ENCODE peak calls at places on chromosomes 2 and 18, in nine cellular contexts. X is adrenal gland, U is A549, T is lower leg skin, M is ovary, W is astrocyte of the spinal cord, H is WERI-Rb-1, N is AG04450, S is left ventricle myocardium inferior. A is an unnamed sample.
A peak's percentile ranks its signal among the peaks of the same experiment; 100 is the strongest.

GRCh38 chr18:59469463-59470180 is 110.6 kb upstream of the LMAN1 start:
- DNase-seq in N (no peak), T (no peak), U (no peak), W (no peak), S (peak; percentile 55), H (no peak), M (no peak), X (no peak), A (no peak)

GRCh38 chr2:109230980-109231420 is 102.0 kb downstream of the SH3RF3 start:
- DNase-seq in W (no peak), S (no peak), N (no peak), T (no peak), X (peak; percentile 66), H (peak; percentile 88), U (no peak), M (no peak), A (peak; percentile 17)

GRCh38 chr2:9474361-9475117 is at the start of gene IAH1:
- DNase-seq in N (no peak), U (peak; percentile 75), W (peak; percentile 31), T (peak; percentile 89), X (peak; percentile 70), S (peak; percentile 73), M (peak; percentile 71), H (peak; percentile 56), A (peak; percentile 35)

GRCh38 chr2:224736227-224736626 is 20.1 kb upstream of the CCDC195 start:
- DNase-seq in T (no peak), U (no peak), M (no peak), N (no peak), W (no peak), X (no peak), S (no peak), H (no peak), A (no peak)

GRCh38 chr2:83305758-83306378 is 1153.2 kb downstream of the SUCLG1 start:
- DNase-seq in T (no peak), W (no peak), N (no peak), H (no peak), M (no peak), U (no peak), S (no peak), X (no peak), A (no peak)

GRCh38 chr2:128774320-128775063 is 455.8 kb upstream of the HS6ST1 start:
- DNase-seq in T (peak; percentile 72), M (no peak), U (no peak), N (no peak), X (no peak), W (no peak), H (no peak), S (no peak), A (no peak)

GRCh38 chr2:138028538-138028937 is 64.3 kb downstream of the HNMT start:
- DNase-seq in H (no peak), T (no peak), S (no peak), W (no peak), M (no peak), X (no peak), N (no peak), U (no peak), A (no peak)

GRCh38 chr2:50492452-50492851 is 539.5 kb downstream of the NRXN1 start:
- DNase-seq in H (peak; percentile 57), S (no peak), W (peak; percentile 60), X (peak; percentile 45), U (peak; percentile 48), M (no peak), N (peak; percentile 16), T (no peak), A (peak; percentile 53)

GRCh38 chr2:163734401-163734800 is 1.4 kb downstream of the FIGN start:
- DNase-seq in N (no peak), S (no peak), T (no peak), X (no peak), H (no peak), U (no peak), M (no peak), W (no peak), A (no peak)

GRCh38 chr2:2846379-2847130 is 515.5 kb upstream of the MYT1L start:
- DNase-seq in U (no peak), X (no peak), M (no peak), S (peak; percentile 62), W (no peak), T (no peak), N (no peak), H (peak; percentile 38), A (no peak)

GRCh38 chr2:17752281-17752680 is 1.3 kb downstream of the SMC6 start:
- DNase-seq in T (no peak), N (no peak), X (no peak), W (no peak), U (no peak), M (no peak), H (no peak), S (no peak), A (no peak)

GRCh38 chr2:10278029-10278762 is 24.5 kb upstream of the HPCAL1 start:
- DNase-seq in U (no peak), M (peak; percentile 66), W (peak; percentile 18), H (no peak), T (peak; percentile 94), S (peak; percentile 73), X (peak; percentile 63), N (no peak), A (peak; percentile 74)

GRCh38 chr2:137770161-137770560 is 194.1 kb upstream of the HNMT start:
- DNase-seq in H (peak; percentile 69), M (no peak), N (no peak), X (no peak), U (no peak), S (no peak), T (no peak), W (no peak), A (no peak)

GRCh38 chr2:201118957-201119848 is 3.2 kb downstream of the CFLAR start:
- DNase-seq in T (no peak), W (peak; percentile 69), H (no peak), S (no peak), N (peak; percentile 8), M (no peak), X (no peak), U (no peak), A (peak; percentile 53)

GRCh38 chr2:1874101-1874865 is 130.0 kb upstream of the PXDN start:
- DNase-seq in M (no peak), T (no peak), W (no peak), H (no peak), X (no peak), U (no peak), S (no peak), N (no peak), A (no peak)

GRCh38 chr2:222033541-222033940 is 265.3 kb downstream of the PAX3 start:
- DNase-seq in W (no peak), S (no peak), N (no peak), H (no peak), T (no peak), X (no peak), M (no peak), U (no peak), A (peak; percentile 3)

GRCh38 chr2:189629553-189630453 is 31.5 kb upstream of the ASNSD1 start:
- DNase-seq in H (no peak), U (no peak), S (no peak), N (no peak), X (no peak), W (peak; percentile 23), T (no peak), M (no peak), A (peak; percentile 70)

GRCh38 chr2:52613064-52613463 is 1154.5 kb upstream of the CHAC2 start:
- DNase-seq in W (no peak), N (no peak), M (no peak), U (no peak), H (peak; percentile 18), X (no peak), T (no peak), S (no peak), A (no peak)
- TF ChIP-seq CTCF in W (no peak), N (no peak), M (no peak), U (no peak), H (peak; percentile 26), X (no peak), T (no peak), S (no peak), A (no peak)

GRCh38 chr2:66443183-66443976 is 8.5 kb downstream of the MEIS1 start:
- DNase-seq in X (peak; percentile 56), S (no peak), T (no peak), H (no peak), W (peak; percentile 74), U (no peak), N (no peak), M (peak; percentile 28), A (no peak)
- H3K4me3 ChIP-seq in X (no peak overlapping the region), S (peak overlapping the region; percentile 81), T (no peak overlapping the region), H (no peak overlapping the region), W (peak overlapping the region; percentile 30), U (no peak overlapping the region), N (peak overlapping the region; percentile 91), M (peak overlapping the region; percentile 49), A (peak overlapping the region; percentile 85)

GRCh38 chr2:33412920-33413319 is 63.5 kb upstream of the RASGRP3 start:
- DNase-seq in T (no peak), N (no peak), M (no peak), S (no peak), H (no peak), W (peak; percentile 77), X (no peak), U (peak; percentile 55), A (peak; percentile 69)
- TF ChIP-seq CTCF in T (no peak), N (peak; percentile 65), M (no peak), S (peak; percentile 70), H (peak; percentile 63), W (peak; percentile 59), X (peak; percentile 47), U (peak; percentile 75), A (peak; percentile 70)

GRCh38 chr2:165877565-165878550 is 75.7 kb downstream of the TTC21B start:
- DNase-seq in W (no peak), H (no peak), N (no peak), U (no peak), T (no peak), S (no peak), M (no peak), X (no peak), A (peak; percentile 70)

GRCh38 chr2:165876712-165877111 is 76.9 kb downstream of the TTC21B start:
- DNase-seq in X (no peak), M (no peak), U (no peak), S (no peak), N (no peak), H (no peak), T (no peak), W (no peak), A (no peak)

GRCh38 chr2:165872101-165872791 is 78.2 kb upstream of the GALNT3 start:
- DNase-seq in S (no peak), X (no peak), N (peak; percentile 48), W (no peak), T (no peak), M (no peak), U (no peak), H (no peak), A (peak; percentile 57)

GRCh38 chr2:165876269-165876668 is 77.3 kb downstream of the TTC21B start:
- DNase-seq in T (no peak), N (no peak), S (no peak), M (no peak), U (no peak), X (no peak), W (no peak), H (no peak), A (no peak)

DNA sequence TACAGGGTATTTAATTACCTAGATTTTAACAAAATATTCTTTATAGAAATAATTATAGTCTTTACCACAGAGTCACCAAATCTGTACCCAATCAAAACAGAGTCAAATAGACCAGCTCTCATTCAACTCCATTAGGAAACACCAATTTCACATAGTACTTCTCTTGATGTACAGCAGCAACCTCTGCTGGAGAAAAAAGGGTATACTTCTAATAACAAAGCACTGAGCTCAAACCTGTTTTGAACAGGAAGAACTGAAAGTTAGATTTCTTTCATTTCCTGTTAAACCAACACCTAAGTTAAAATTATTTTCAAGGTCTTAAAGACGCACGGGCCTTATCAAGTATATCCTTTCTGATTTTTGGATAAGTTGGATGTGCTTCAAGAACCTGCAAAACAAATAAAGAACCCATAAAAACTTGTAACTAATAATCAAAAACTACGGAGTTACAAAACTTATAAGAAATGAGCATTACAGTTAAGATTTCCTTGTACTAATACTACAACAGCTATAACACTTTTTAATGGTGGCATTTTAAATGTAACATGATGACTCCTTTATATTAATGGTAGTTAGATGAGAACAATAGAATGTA is 79.0 kb downstream of the TTC21B start:
- DNase-seq in X (no peak), W (peak; percentile 81), T (no peak), U (peak; percentile 28), H (no peak), N (peak; percentile 41), M (no peak), S (no peak), A (peak; percentile 71)
- H3K4me3 ChIP-seq in X (no peak overlapping the region), W (no peak overlapping the region), T (no peak overlapping the region), U (no peak overlapping the region), H (no peak overlapping the region), N (no peak overlapping the region), M (no peak overlapping the region), S (no peak overlapping the region), A (no peak overlapping the region)

A was measured in fibroblast of villous mesenchyme.